ENCODE peak calls at places on chromosomes 2 and 18, in four cellular contexts. One of them, this sample, is unnamed.

GRCh38 chr2:50840346-50841124 is 191.4 kb downstream of the NRXN1 start:
- DNase-seq in heart right ventricle: no peak
- DNase-seq in HepG2: no peak
- DNase-seq in Panc1: no peak
- DNase-seq in this sample: no peak

GRCh38 chr2:111121028-111121872 is 536 bp downstream of the BCL2L11 start:
- DNase-seq in HepG2: peak; percentile 35
- DNase-seq in heart right ventricle: peak; percentile 51
- DNase-seq in Panc1: no peak
- DNase-seq in this sample: no peak

GRCh38 chr2:75481041-75481836 is 79.5 kb downstream of the EVA1A start:
- DNase-seq in HepG2: peak; percentile 88
- DNase-seq in Panc1: no peak
- DNase-seq in heart right ventricle: no peak
- DNase-seq in this sample: no peak

GRCh38 chr2:160431441-160431840 is 62.2 kb downstream of the RBMS1 start:
- DNase-seq in Panc1: no peak
- DNase-seq in HepG2: no peak
- DNase-seq in heart right ventricle: no peak
- DNase-seq in this sample: no peak

GRCh38 chr2:239153806-239154591 is 246.8 kb downstream of the HDAC4 start:
- DNase-seq in heart right ventricle: no peak
- DNase-seq in Panc1: no peak
- DNase-seq in HepG2: no peak
- DNase-seq in this sample: no peak

GRCh38 chr18:65288908-65289307 is 461.9 kb upstream of the CDH7 start:
- DNase-seq in Panc1: no peak
- DNase-seq in HepG2: no peak
- DNase-seq in heart right ventricle: no peak
- DNase-seq in this sample: no peak

GRCh38 chr2:58539973-58540372 is 298.8 kb upstream of the FANCL start:
- DNase-seq in heart right ventricle: no peak
- DNase-seq in Panc1: no peak
- DNase-seq in HepG2: no peak
- DNase-seq in this sample: peak; percentile 81

GRCh38 chr2:217902281-217903141 is 100.3 kb downstream of the TNS1 start:
- DNase-seq in HepG2: peak; percentile 100
- DNase-seq in heart right ventricle: peak; percentile 86
- DNase-seq in Panc1: no peak
- DNase-seq in this sample: no peak

GRCh38 chr2:150710041-150710440 is 222.6 kb upstream of the RND3 start:
- DNase-seq in HepG2: no peak
- DNase-seq in Panc1: no peak
- DNase-seq in heart right ventricle: no peak
- DNase-seq in this sample: no peak

GRCh38 chr2:157492189-157492773 is 48.4 kb upstream of the CYTIP start:
- DNase-seq in Panc1: peak; percentile 53
- DNase-seq in heart right ventricle: peak; percentile 27
- DNase-seq in HepG2: peak; percentile 56
- DNase-seq in this sample: peak; percentile 33

GRCh38 chr18:9103488-9103887 is 989 bp downstream of the NDUFV2 start:
- DNase-seq in heart right ventricle: no peak
- DNase-seq in Panc1: no peak
- DNase-seq in HepG2: no peak
- DNase-seq in this sample: no peak

GRCh38 chr2:121298476-121298875 is 13.5 kb upstream of the TFCP2L1 start:
- DNase-seq in heart right ventricle: no peak
- DNase-seq in HepG2: no peak
- DNase-seq in Panc1: no peak
- DNase-seq in this sample: no peak

GRCh38 chr2:98445167-98445522 is 487 bp downstream of the INPP4A start:
- DNase-seq in heart right ventricle: no peak
- DNase-seq in HepG2: no peak
- DNase-seq in Panc1: no peak
- DNase-seq in this sample: no peak

GRCh38 chr2:168907940-168908662 is 7.0 kb downstream of the G6PC2 start:
- DNase-seq in Panc1: no peak
- DNase-seq in heart right ventricle: no peak
- DNase-seq in HepG2: no peak
- DNase-seq in this sample: no peak

GRCh38 chr2:109487871-109488655 is 125.7 kb downstream of the SEPTIN10 start:
- DNase-seq in Panc1: no peak
- DNase-seq in HepG2: no peak
- DNase-seq in heart right ventricle: no peak
- DNase-seq in this sample: no peak

GRCh38 chr18:28459587-28459986 is 282.7 kb upstream of the CDH2 start:
- DNase-seq in Panc1: no peak
- DNase-seq in HepG2: peak; percentile 27
- DNase-seq in heart right ventricle: no peak
- DNase-seq in this sample: no peak

GRCh38 chr2:231665208-231665921 is 43.0 kb upstream of the PTMA start:
- DNase-seq in HepG2: no peak
- DNase-seq in heart right ventricle: no peak
- DNase-seq in Panc1: no peak
- DNase-seq in this sample: no peak

DNA sequence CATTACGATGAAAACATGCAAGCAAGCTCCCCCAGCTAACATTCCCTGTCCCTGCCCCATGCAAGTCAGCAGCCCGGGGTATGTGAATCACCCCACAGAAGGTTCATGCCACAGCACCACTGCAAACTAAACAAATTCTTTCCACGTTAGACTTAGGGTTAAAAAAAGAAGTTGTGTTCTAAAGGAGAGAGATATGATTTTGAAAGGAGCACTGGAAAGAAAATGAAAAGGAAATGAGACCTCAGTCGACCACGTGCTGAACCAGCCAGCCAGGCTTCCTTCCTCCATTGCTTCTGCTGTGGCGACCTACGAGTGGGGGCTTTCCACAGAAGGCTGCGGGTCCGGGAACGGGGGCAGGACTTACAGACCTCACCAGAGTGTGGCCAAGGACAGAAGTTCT is 52.0 kb downstream of the ARL4C start:
- DNase-seq in Panc1: no peak
- DNase-seq in heart right ventricle: no peak
- DNase-seq in HepG2: no peak
- DNase-seq in this sample: no peak
- H3K27ac ChIP-seq in Panc1: no peak overlapping the region
- H3K27ac ChIP-seq in heart right ventricle: no peak overlapping the region
- H3K27ac ChIP-seq in HepG2: no peak overlapping the region
- H3K27ac ChIP-seq in this sample: no peak overlapping the region

GRCh38 chr18:55552498-55553189 is 35.3 kb downstream of the TCF4 start:
- DNase-seq in HepG2: no peak
- DNase-seq in Panc1: no peak
- DNase-seq in heart right ventricle: no peak
- DNase-seq in this sample: no peak
- H3K27ac ChIP-seq in HepG2: no peak overlapping the region
- H3K27ac ChIP-seq in Panc1: no peak overlapping the region
- H3K27ac ChIP-seq in heart right ventricle: no peak overlapping the region
- H3K27ac ChIP-seq in this sample: no peak overlapping the region

GRCh38 chr2:27961997-27962396 is 71.5 kb downstream of the BABAM2 start:
- DNase-seq in Panc1: no peak
- DNase-seq in HepG2: no peak
- DNase-seq in heart right ventricle: no peak
- DNase-seq in this sample: no peak
- H3K27ac ChIP-seq in Panc1: no peak overlapping the region
- H3K27ac ChIP-seq in HepG2: no peak overlapping the region
- H3K27ac ChIP-seq in heart right ventricle: no peak overlapping the region
- H3K27ac ChIP-seq in this sample: no peak overlapping the region

DNA sequence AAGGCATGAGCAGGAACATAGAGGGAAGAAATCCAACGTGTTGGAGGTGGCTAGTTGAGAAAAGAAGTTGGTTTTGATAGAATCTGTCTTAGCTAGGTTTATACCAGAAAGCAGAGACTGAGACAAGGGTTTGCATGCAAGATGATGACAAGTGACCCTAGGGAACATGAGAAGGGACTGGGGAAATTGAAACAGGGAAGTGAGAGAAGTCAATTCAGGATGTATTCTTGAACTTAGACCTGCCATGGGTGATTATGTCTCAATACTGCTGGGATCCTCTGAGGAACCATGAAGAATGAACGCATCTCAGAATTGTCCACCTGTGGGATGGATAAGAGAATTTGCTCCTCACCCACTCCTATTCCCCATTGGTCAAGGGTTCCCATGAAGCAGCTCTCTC is 20.5 kb downstream of the IL36A start:
- DNase-seq in Panc1: no peak
- DNase-seq in heart right ventricle: no peak
- DNase-seq in HepG2: no peak
- DNase-seq in this sample: no peak
- H3K27ac ChIP-seq in Panc1: no peak overlapping the region
- H3K27ac ChIP-seq in heart right ventricle: no peak overlapping the region
- H3K27ac ChIP-seq in HepG2: no peak overlapping the region
- H3K27ac ChIP-seq in this sample: no peak overlapping the region

DNA sequence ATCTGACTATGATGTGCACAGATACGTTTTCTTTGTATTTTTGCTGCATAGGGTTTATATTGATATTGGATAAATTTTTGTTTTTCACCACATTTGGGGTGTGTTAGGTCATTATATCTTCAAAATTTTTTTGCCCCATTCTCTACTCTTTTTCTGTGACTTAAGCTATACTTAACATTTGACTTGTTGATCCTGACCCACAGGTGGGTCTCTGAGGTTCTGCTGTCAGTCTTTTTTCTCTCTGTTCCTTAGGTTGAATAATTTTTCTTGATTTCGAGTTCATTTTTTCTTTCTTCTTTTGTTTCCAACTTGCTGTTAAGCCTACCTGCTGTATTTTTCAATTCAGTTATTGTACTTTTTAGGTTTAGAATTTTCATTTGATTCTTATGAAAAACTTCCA is 12.1 kb downstream of the RAB3GAP1 start:
- DNase-seq in HepG2: no peak
- DNase-seq in heart right ventricle: no peak
- DNase-seq in Panc1: no peak
- DNase-seq in this sample: no peak
- H3K27ac ChIP-seq in HepG2: no peak overlapping the region
- H3K27ac ChIP-seq in heart right ventricle: no peak overlapping the region
- H3K27ac ChIP-seq in Panc1: no peak overlapping the region
- H3K27ac ChIP-seq in this sample: no peak overlapping the region

GRCh38 chr2:219552382-219553167 is 8.7 kb downstream of the TMEM198 start:
- DNase-seq in HepG2: peak; percentile 79
- DNase-seq in Panc1: no peak
- DNase-seq in heart right ventricle: peak; percentile 87
- DNase-seq in this sample: no peak
- H3K27ac ChIP-seq in HepG2: peak overlapping the region; percentile 51
- H3K27ac ChIP-seq in Panc1: no peak overlapping the region
- H3K27ac ChIP-seq in heart right ventricle: peak overlapping the region; percentile 53
- H3K27ac ChIP-seq in this sample: no peak overlapping the region

GRCh38 chr2:204645018-204645775 is 99.9 kb downstream of the PARD3B start:
- DNase-seq in Panc1: no peak
- DNase-seq in heart right ventricle: no peak
- DNase-seq in HepG2: no peak
- DNase-seq in this sample: no peak
- H3K27ac ChIP-seq in Panc1: no peak overlapping the region
- H3K27ac ChIP-seq in heart right ventricle: no peak overlapping the region
- H3K27ac ChIP-seq in HepG2: no peak overlapping the region
- H3K27ac ChIP-seq in this sample: no peak overlapping the region

GRCh38 chr2:223688094-223688835 is 86.1 kb upstream of the SCG2 start:
- DNase-seq in HepG2: no peak
- DNase-seq in heart right ventricle: no peak
- DNase-seq in Panc1: no peak
- DNase-seq in this sample: no peak
- H3K27ac ChIP-seq in HepG2: no peak overlapping the region
- H3K27ac ChIP-seq in heart right ventricle: no peak overlapping the region
- H3K27ac ChIP-seq in Panc1: no peak overlapping the region
- H3K27ac ChIP-seq in this sample: no peak overlapping the region

This sample was measured in iPS DF 6.9.